ENCODE peak calls at places on chromosomes 3 and 15, in ten cellular contexts. One of them, this sample, is unnamed.

GRCh38 chr3:102295756-102296155 is 139.1 kb upstream of the ZPLD1 start:
- DNase-seq in cardiac muscle cell: no peak
- DNase-seq in HFF-Myc: no peak
- DNase-seq in lower lobe of right lung: no peak
- DNase-seq in upper lobe of right lung: no peak
- DNase-seq in SK-N-SH: no peak
- DNase-seq in esophagus squamous epithelium: no peak
- DNase-seq in hepatocyte: no peak
- DNase-seq in AG10803: no peak
- DNase-seq in lung: no peak
- DNase-seq in this sample: no peak

GRCh38 chr3:193673845-193674244 is 80.8 kb downstream of the OPA1 start:
- DNase-seq in cardiac muscle cell: no peak
- DNase-seq in HFF-Myc: no peak
- DNase-seq in lower lobe of right lung: no peak
- DNase-seq in upper lobe of right lung: no peak
- DNase-seq in SK-N-SH: no peak
- DNase-seq in esophagus squamous epithelium: no peak
- DNase-seq in hepatocyte: peak; percentile 26
- DNase-seq in AG10803: no peak
- DNase-seq in lung: no peak
- DNase-seq in this sample: no peak

GRCh38 chr3:170307998-170308398 is 49.5 kb upstream of the SKIL start:
- DNase-seq in cardiac muscle cell: no peak
- DNase-seq in HFF-Myc: peak; percentile 26
- DNase-seq in lower lobe of right lung: peak; percentile 51
- DNase-seq in upper lobe of right lung: no peak
- DNase-seq in SK-N-SH: no peak
- DNase-seq in esophagus squamous epithelium: no peak
- DNase-seq in hepatocyte: peak; percentile 62
- DNase-seq in AG10803: peak; percentile 5
- DNase-seq in lung: peak; percentile 58
- DNase-seq in this sample: no peak

GRCh38 chr3:30357897-30358296 is 248.5 kb upstream of the TGFBR2 start:
- DNase-seq in cardiac muscle cell: no peak
- DNase-seq in HFF-Myc: no peak
- DNase-seq in lower lobe of right lung: no peak
- DNase-seq in upper lobe of right lung: no peak
- DNase-seq in SK-N-SH: no peak
- DNase-seq in esophagus squamous epithelium: no peak
- DNase-seq in hepatocyte: no peak
- DNase-seq in AG10803: peak; percentile 42
- DNase-seq in lung: no peak
- DNase-seq in this sample: no peak

GRCh38 chr3:14487086-14487485 is 53.1 kb downstream of the GRIP2 start:
- DNase-seq in cardiac muscle cell: no peak
- DNase-seq in HFF-Myc: no peak
- DNase-seq in lower lobe of right lung: peak; percentile 24
- DNase-seq in upper lobe of right lung: peak; percentile 51
- DNase-seq in SK-N-SH: no peak
- DNase-seq in esophagus squamous epithelium: no peak
- DNase-seq in hepatocyte: no peak
- DNase-seq in AG10803: no peak
- DNase-seq in lung: no peak
- DNase-seq in this sample: no peak

GRCh38 chr3:130929827-130930226 is 35.9 kb downstream of the ATP2C1 start:
- DNase-seq in cardiac muscle cell: no peak
- DNase-seq in HFF-Myc: no peak
- DNase-seq in lower lobe of right lung: no peak
- DNase-seq in upper lobe of right lung: no peak
- DNase-seq in SK-N-SH: peak; percentile 18
- DNase-seq in esophagus squamous epithelium: no peak
- DNase-seq in hepatocyte: no peak
- DNase-seq in AG10803: peak; percentile 17
- DNase-seq in lung: no peak
- DNase-seq in this sample: no peak

GRCh38 chr3:143465638-143466037 is 346.1 kb downstream of the CHST2 start:
- DNase-seq in cardiac muscle cell: no peak
- DNase-seq in HFF-Myc: no peak
- DNase-seq in lower lobe of right lung: no peak
- DNase-seq in upper lobe of right lung: no peak
- DNase-seq in SK-N-SH: no peak
- DNase-seq in esophagus squamous epithelium: no peak
- DNase-seq in hepatocyte: no peak
- DNase-seq in AG10803: no peak
- DNase-seq in lung: no peak
- DNase-seq in this sample: no peak

GRCh38 chr3:193903976-193904375 is 232.0 kb upstream of the HES1 start:
- DNase-seq in cardiac muscle cell: no peak
- DNase-seq in HFF-Myc: no peak
- DNase-seq in lower lobe of right lung: no peak
- DNase-seq in upper lobe of right lung: no peak
- DNase-seq in SK-N-SH: no peak
- DNase-seq in esophagus squamous epithelium: no peak
- DNase-seq in hepatocyte: no peak
- DNase-seq in AG10803: no peak
- DNase-seq in lung: no peak
- DNase-seq in this sample: no peak

GRCh38 chr15:67863442-67863987 is 23.7 kb upstream of the RNU6-1 start:
- DNase-seq in cardiac muscle cell: peak; percentile 89
- DNase-seq in HFF-Myc: no peak
- DNase-seq in lower lobe of right lung: peak; percentile 91
- DNase-seq in upper lobe of right lung: peak; percentile 92
- DNase-seq in SK-N-SH: peak; percentile 90
- DNase-seq in esophagus squamous epithelium: peak; percentile 12
- DNase-seq in hepatocyte: peak; percentile 92
- DNase-seq in AG10803: peak; percentile 68
- DNase-seq in lung: peak; percentile 84
- DNase-seq in this sample: no peak

GRCh38 chr3:136861890-136862610 is at the start of gene NCK1:
- DNase-seq in cardiac muscle cell: peak; percentile 99
- DNase-seq in HFF-Myc: peak; percentile 91
- DNase-seq in lower lobe of right lung: peak; percentile 99
- DNase-seq in upper lobe of right lung: peak; percentile 100
- DNase-seq in SK-N-SH: peak; percentile 95
- DNase-seq in esophagus squamous epithelium: peak; percentile 97
- DNase-seq in hepatocyte: peak; percentile 98
- DNase-seq in AG10803: peak; percentile 98
- DNase-seq in lung: peak; percentile 100
- DNase-seq in this sample: peak; percentile 94
- TF ChIP-seq CTCF in cardiac muscle cell: peak; percentile 32
- TF ChIP-seq CTCF in HFF-Myc: no peak
- TF ChIP-seq CTCF in lower lobe of right lung: peak; percentile 27
- TF ChIP-seq CTCF in upper lobe of right lung: peak; percentile 25
- TF ChIP-seq CTCF in SK-N-SH: peak; percentile 28
- TF ChIP-seq CTCF in esophagus squamous epithelium: no peak
- TF ChIP-seq CTCF in hepatocyte: peak; percentile 18
- TF ChIP-seq CTCF in AG10803: peak; percentile 21
- TF ChIP-seq CTCF in lung: no peak
- TF ChIP-seq CTCF in this sample: peak; percentile 20

GRCh38 chr3:32820971-32821685 is 3.3 kb downstream of the TRIM71 start:
- DNase-seq in cardiac muscle cell: no peak
- DNase-seq in HFF-Myc: no peak
- DNase-seq in lower lobe of right lung: no peak
- DNase-seq in upper lobe of right lung: no peak
- DNase-seq in SK-N-SH: no peak
- DNase-seq in esophagus squamous epithelium: no peak
- DNase-seq in hepatocyte: no peak
- DNase-seq in AG10803: no peak
- DNase-seq in lung: no peak
- DNase-seq in this sample: no peak
- H3K4me3 ChIP-seq in cardiac muscle cell: peak overlapping the region; percentile 48
- H3K4me3 ChIP-seq in HFF-Myc: no peak overlapping the region
- H3K4me3 ChIP-seq in lower lobe of right lung: peak overlapping the region; percentile 28
- H3K4me3 ChIP-seq in upper lobe of right lung: peak overlapping the region; percentile 10
- H3K4me3 ChIP-seq in SK-N-SH: no peak overlapping the region
- H3K4me3 ChIP-seq in esophagus squamous epithelium: no peak overlapping the region
- H3K4me3 ChIP-seq in hepatocyte: peak overlapping the region; percentile 84
- H3K4me3 ChIP-seq in AG10803: no peak overlapping the region
- H3K4me3 ChIP-seq in lung: no peak overlapping the region
- H3K4me3 ChIP-seq in this sample: no peak overlapping the region

GRCh38 chr3:129326138-129326537 is 47.5 kb downstream of the HMCES start:
- DNase-seq in cardiac muscle cell: no peak
- DNase-seq in HFF-Myc: no peak
- DNase-seq in lower lobe of right lung: no peak
- DNase-seq in upper lobe of right lung: no peak
- DNase-seq in SK-N-SH: no peak
- DNase-seq in esophagus squamous epithelium: no peak
- DNase-seq in hepatocyte: no peak
- DNase-seq in AG10803: no peak
- DNase-seq in lung: no peak
- DNase-seq in this sample: no peak

GRCh38 chr3:129324855-129325254 is 46.2 kb downstream of the HMCES start:
- DNase-seq in cardiac muscle cell: no peak
- DNase-seq in HFF-Myc: no peak
- DNase-seq in lower lobe of right lung: no peak
- DNase-seq in upper lobe of right lung: no peak
- DNase-seq in SK-N-SH: no peak
- DNase-seq in esophagus squamous epithelium: no peak
- DNase-seq in hepatocyte: no peak
- DNase-seq in AG10803: no peak
- DNase-seq in lung: no peak
- DNase-seq in this sample: no peak

GRCh38 chr3:129321887-129322286 is 43.2 kb downstream of the HMCES start:
- DNase-seq in cardiac muscle cell: no peak
- DNase-seq in HFF-Myc: no peak
- DNase-seq in lower lobe of right lung: no peak
- DNase-seq in upper lobe of right lung: no peak
- DNase-seq in SK-N-SH: no peak
- DNase-seq in esophagus squamous epithelium: no peak
- DNase-seq in hepatocyte: no peak
- DNase-seq in AG10803: no peak
- DNase-seq in lung: no peak
- DNase-seq in this sample: no peak

GRCh38 chr3:129325383-129325782 is 46.7 kb downstream of the HMCES start:
- DNase-seq in cardiac muscle cell: no peak
- DNase-seq in HFF-Myc: no peak
- DNase-seq in lower lobe of right lung: no peak
- DNase-seq in upper lobe of right lung: no peak
- DNase-seq in SK-N-SH: no peak
- DNase-seq in esophagus squamous epithelium: no peak
- DNase-seq in hepatocyte: no peak
- DNase-seq in AG10803: no peak
- DNase-seq in lung: no peak
- DNase-seq in this sample: no peak

DNA sequence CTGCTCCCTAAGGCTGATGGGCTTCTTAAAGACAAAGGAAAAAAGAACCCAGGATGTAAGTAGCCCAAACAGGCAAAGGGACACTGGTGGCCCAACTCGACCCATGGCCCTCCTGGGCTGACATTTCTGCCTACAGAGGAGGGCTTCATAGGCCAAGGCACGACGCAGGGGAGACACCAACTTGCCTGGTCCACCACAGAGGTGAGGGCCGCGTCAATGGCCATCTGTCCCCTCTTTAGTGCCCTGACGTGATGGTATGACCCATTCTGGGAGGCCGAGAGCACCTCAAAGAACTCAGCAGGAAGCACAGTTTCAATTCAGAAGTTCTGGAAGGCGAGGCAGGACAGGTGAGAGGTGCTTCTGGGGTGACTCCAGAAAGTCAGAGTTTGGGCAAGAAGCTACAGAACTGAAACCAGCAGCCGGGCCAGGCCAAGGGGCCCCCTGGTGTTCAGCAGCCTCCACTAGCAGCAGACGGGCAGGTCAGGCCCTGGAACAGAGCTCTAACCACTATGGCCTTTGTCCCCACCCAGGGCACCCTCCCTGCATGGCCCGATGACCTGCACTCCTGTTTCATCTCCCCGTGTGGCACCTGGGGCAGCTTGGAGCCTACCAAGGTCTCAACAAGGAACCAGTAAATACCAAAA is 45.1 kb downstream of the HMCES start:
- DNase-seq in cardiac muscle cell: no peak
- DNase-seq in HFF-Myc: no peak
- DNase-seq in lower lobe of right lung: no peak
- DNase-seq in upper lobe of right lung: no peak
- DNase-seq in SK-N-SH: no peak
- DNase-seq in esophagus squamous epithelium: no peak
- DNase-seq in hepatocyte: no peak
- DNase-seq in AG10803: no peak
- DNase-seq in lung: no peak
- DNase-seq in this sample: no peak
- TF ChIP-seq CTCF in cardiac muscle cell: no peak
- TF ChIP-seq CTCF in HFF-Myc: no peak
- TF ChIP-seq CTCF in lower lobe of right lung: peak; percentile 29
- TF ChIP-seq CTCF in upper lobe of right lung: peak; percentile 17
- TF ChIP-seq CTCF in SK-N-SH: no peak
- TF ChIP-seq CTCF in esophagus squamous epithelium: no peak
- TF ChIP-seq CTCF in hepatocyte: no peak
- TF ChIP-seq CTCF in AG10803: peak; percentile 23
- TF ChIP-seq CTCF in lung: no peak
- TF ChIP-seq CTCF in this sample: peak; percentile 67

GRCh38 chr3:42661593-42662022 is 8.1 kb downstream of the ZBTB47 start:
- DNase-seq in cardiac muscle cell: no peak
- DNase-seq in HFF-Myc: no peak
- DNase-seq in lower lobe of right lung: no peak
- DNase-seq in upper lobe of right lung: no peak
- DNase-seq in SK-N-SH: no peak
- DNase-seq in esophagus squamous epithelium: no peak
- DNase-seq in hepatocyte: no peak
- DNase-seq in AG10803: no peak
- DNase-seq in lung: no peak
- DNase-seq in this sample: no peak

GRCh38 chr3:42660131-42660715 is 6.7 kb downstream of the ZBTB47 start:
- DNase-seq in cardiac muscle cell: no peak
- DNase-seq in HFF-Myc: no peak
- DNase-seq in lower lobe of right lung: no peak
- DNase-seq in upper lobe of right lung: no peak
- DNase-seq in SK-N-SH: no peak
- DNase-seq in esophagus squamous epithelium: no peak
- DNase-seq in hepatocyte: no peak
- DNase-seq in AG10803: no peak
- DNase-seq in lung: no peak
- DNase-seq in this sample: no peak

GRCh38 chr3:42662037-42662812 is 8.7 kb downstream of the ZBTB47 start:
- DNase-seq in cardiac muscle cell: no peak
- DNase-seq in HFF-Myc: no peak
- DNase-seq in lower lobe of right lung: no peak
- DNase-seq in upper lobe of right lung: no peak
- DNase-seq in SK-N-SH: no peak
- DNase-seq in esophagus squamous epithelium: no peak
- DNase-seq in hepatocyte: no peak
- DNase-seq in AG10803: no peak
- DNase-seq in lung: no peak
- DNase-seq in this sample: no peak

GRCh38 chr3:42659451-42660130 is 6.1 kb downstream of the ZBTB47 start:
- DNase-seq in cardiac muscle cell: no peak
- DNase-seq in HFF-Myc: no peak
- DNase-seq in lower lobe of right lung: no peak
- DNase-seq in upper lobe of right lung: peak; percentile 64
- DNase-seq in SK-N-SH: peak; percentile 42
- DNase-seq in esophagus squamous epithelium: no peak
- DNase-seq in hepatocyte: no peak
- DNase-seq in AG10803: no peak
- DNase-seq in lung: no peak
- DNase-seq in this sample: no peak

DNA sequence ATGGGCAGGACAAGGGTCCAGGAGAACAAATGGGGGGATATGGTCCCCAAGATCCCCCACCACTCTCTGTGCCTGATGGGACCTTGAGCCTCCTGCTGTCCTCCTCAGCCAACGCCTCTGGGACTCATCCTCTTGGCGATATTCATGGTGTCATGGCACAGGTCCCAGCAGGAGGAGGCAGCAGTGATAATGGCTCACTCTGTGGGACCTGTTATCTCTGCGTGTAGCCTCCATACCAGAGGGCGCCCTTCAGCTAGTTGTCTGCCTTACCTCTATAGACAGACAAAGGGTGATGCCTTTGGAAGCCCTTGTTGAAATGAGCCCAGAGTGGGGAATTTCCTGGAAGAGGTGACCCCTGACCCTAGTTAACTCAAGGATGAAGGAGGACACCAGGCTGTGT is 7.4 kb downstream of the ZBTB47 start:
- DNase-seq in cardiac muscle cell: no peak
- DNase-seq in HFF-Myc: no peak
- DNase-seq in lower lobe of right lung: no peak
- DNase-seq in upper lobe of right lung: no peak
- DNase-seq in SK-N-SH: no peak
- DNase-seq in esophagus squamous epithelium: no peak
- DNase-seq in hepatocyte: no peak
- DNase-seq in AG10803: no peak
- DNase-seq in lung: no peak
- DNase-seq in this sample: no peak
- H3K4me3 ChIP-seq in cardiac muscle cell: no peak overlapping the region
- H3K4me3 ChIP-seq in HFF-Myc: no peak overlapping the region
- H3K4me3 ChIP-seq in lower lobe of right lung: no peak overlapping the region
- H3K4me3 ChIP-seq in upper lobe of right lung: no peak overlapping the region
- H3K4me3 ChIP-seq in SK-N-SH: no peak overlapping the region
- H3K4me3 ChIP-seq in esophagus squamous epithelium: no peak overlapping the region
- H3K4me3 ChIP-seq in hepatocyte: no peak overlapping the region
- H3K4me3 ChIP-seq in AG10803: no peak overlapping the region
- H3K4me3 ChIP-seq in lung: no peak overlapping the region
- H3K4me3 ChIP-seq in this sample: no peak overlapping the region

This sample was measured in GM12864.